ENCODE peak calls at places on chromosomes 5 and 9, in nine cellular contexts. S, W, O, T, N, L, G, D and A are unnamed samples.
A peak's percentile ranks its signal among the peaks of the same experiment; 100 is the strongest.

GRCh38 chr5:127799293-127799905 is 96.2 kb downstream of the CCDC192 start:
- DNase-seq in S (no peak), W (no peak), O (no peak), T (no peak), N (no peak), L (no peak), G (no peak), D (no peak), A (no peak)

GRCh38 chr5:90575712-90576111 is 17.1 kb downstream of the ADGRV1 start:
- DNase-seq in S (no peak), W (no peak), O (no peak), T (no peak), N (no peak), L (no peak), G (no peak), D (no peak), A (no peak)

GRCh38 chr9:69421908-69422801 is 97.1 kb downstream of the ENTREP1 start:
- DNase-seq in S (peak; percentile 67), W (peak; percentile 58), O (peak; percentile 69), T (peak; percentile 52), N (peak; percentile 62), L (peak; percentile 51), G (peak; percentile 54), D (peak; percentile 55), A (no peak)

GRCh38 chr5:154486427-154486866 is 8.4 kb upstream of the HAND1 start:
- DNase-seq in S (no peak), W (no peak), O (peak; percentile 41), T (no peak), N (peak; percentile 1), L (no peak), G (no peak), D (no peak), A (no peak)

GRCh38 chr5:117394506-117395157 is 820.0 kb upstream of the SEMA6A start:
- DNase-seq in S (no peak), W (no peak), O (no peak), T (no peak), N (no peak), L (no peak), G (no peak), D (peak; percentile 34), A (no peak)

GRCh38 chr9:121271368-121272351 is 3.7 kb downstream of the GSN start:
- DNase-seq in S (peak; percentile 86), W (peak; percentile 55), O (no peak), T (no peak), N (no peak), L (peak; percentile 87), G (no peak), D (no peak), A (no peak)

GRCh38 chr9:98607152-98607551 is 101.6 kb downstream of the GABBR2 start:
- DNase-seq in S (no peak), W (no peak), O (no peak), T (no peak), N (no peak), L (no peak), G (no peak), D (no peak), A (no peak)

GRCh38 chr9:116978155-116978554 is 291.1 kb downstream of the TRIM32 start:
- DNase-seq in S (no peak), W (no peak), O (no peak), T (no peak), N (no peak), L (no peak), G (no peak), D (no peak), A (no peak)

GRCh38 chr9:133788819-133789733 is 50.9 kb upstream of the SARDH start:
- DNase-seq in S (no peak), W (no peak), O (no peak), T (no peak), N (no peak), L (no peak), G (no peak), D (peak; percentile 70), A (no peak)

GRCh38 chr5:73981696-73982095 is 355.7 kb downstream of the ARHGEF28 start:
- DNase-seq in S (no peak), W (no peak), O (no peak), T (no peak), N (no peak), L (no peak), G (no peak), D (no peak), A (no peak)

GRCh38 chr5:73975855-73976254 is 349.9 kb downstream of the ARHGEF28 start:
- DNase-seq in S (no peak), W (no peak), O (no peak), T (no peak), N (no peak), L (no peak), G (no peak), D (no peak), A (no peak)

GRCh38 chr5:73973135-73973534 is 347.1 kb downstream of the ARHGEF28 start:
- DNase-seq in S (no peak), W (no peak), O (no peak), T (no peak), N (no peak), L (no peak), G (no peak), D (no peak), A (no peak)

GRCh38 chr5:73974871-73975351 is 348.9 kb downstream of the ARHGEF28 start:
- DNase-seq in S (peak; percentile 31), W (peak; percentile 32), O (no peak), T (peak; percentile 34), N (no peak), L (no peak), G (peak; percentile 18), D (no peak), A (no peak)

GRCh38 chr5:73977146-73977545 is 351.1 kb downstream of the ARHGEF28 start:
- DNase-seq in S (no peak), W (no peak), O (no peak), T (no peak), N (no peak), L (no peak), G (no peak), D (no peak), A (no peak)
- TF ChIP-seq CTCF in S (no peak), W (no peak), O (no peak), T (no peak), N (no peak), L (no peak), G (no peak), D (no peak), A (no peak)

DNA sequence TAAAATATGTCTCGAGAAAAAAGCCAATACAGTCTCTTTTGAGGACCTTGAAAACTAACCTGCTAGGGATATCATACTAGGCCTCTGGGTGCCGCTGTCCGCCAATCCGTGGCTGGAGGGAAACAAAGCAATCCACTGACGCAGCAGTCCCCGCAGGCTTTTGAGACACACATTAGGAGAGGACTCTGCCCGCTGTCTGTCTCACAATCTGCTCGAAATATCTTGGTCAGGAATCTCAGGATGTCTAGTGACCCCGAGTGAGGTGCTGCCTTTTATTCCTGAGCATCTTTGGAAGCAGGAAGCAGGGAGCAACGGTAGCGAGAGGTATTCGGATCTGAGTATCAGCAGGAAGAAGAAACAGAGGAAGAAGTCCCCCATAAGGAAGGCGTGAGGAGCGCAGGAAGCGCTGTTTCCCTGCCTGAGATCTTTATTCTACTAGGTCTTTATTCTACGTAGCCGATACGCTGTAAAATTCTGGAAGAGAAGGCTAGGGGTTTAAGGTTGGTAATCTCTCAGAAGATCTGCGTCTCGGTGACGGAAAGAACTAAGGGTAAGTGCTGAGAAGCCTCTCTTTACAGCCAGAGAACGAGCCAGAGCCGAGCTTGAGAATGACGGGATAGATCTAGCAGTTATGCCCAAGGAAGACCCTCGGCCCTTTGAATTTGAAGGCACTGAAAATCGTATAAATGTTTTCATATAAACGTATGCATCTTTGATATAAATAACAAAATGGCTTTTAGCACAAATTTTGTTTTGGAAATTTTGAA is 4.0 kb upstream of the PCDHGA1 start:
- DNase-seq in S (peak; percentile 71), W (no peak), O (peak; percentile 76), T (peak; percentile 28), N (peak; percentile 58), L (peak; percentile 74), G (peak; percentile 70), D (peak; percentile 63), A (peak; percentile 52)
- TF ChIP-seq CTCF in S (peak; percentile 78), W (peak; percentile 3), O (peak; percentile 43), T (no peak), N (peak; percentile 69), L (peak; percentile 80), G (peak; percentile 79), D (peak; percentile 44), A (peak; percentile 67)

DNA sequence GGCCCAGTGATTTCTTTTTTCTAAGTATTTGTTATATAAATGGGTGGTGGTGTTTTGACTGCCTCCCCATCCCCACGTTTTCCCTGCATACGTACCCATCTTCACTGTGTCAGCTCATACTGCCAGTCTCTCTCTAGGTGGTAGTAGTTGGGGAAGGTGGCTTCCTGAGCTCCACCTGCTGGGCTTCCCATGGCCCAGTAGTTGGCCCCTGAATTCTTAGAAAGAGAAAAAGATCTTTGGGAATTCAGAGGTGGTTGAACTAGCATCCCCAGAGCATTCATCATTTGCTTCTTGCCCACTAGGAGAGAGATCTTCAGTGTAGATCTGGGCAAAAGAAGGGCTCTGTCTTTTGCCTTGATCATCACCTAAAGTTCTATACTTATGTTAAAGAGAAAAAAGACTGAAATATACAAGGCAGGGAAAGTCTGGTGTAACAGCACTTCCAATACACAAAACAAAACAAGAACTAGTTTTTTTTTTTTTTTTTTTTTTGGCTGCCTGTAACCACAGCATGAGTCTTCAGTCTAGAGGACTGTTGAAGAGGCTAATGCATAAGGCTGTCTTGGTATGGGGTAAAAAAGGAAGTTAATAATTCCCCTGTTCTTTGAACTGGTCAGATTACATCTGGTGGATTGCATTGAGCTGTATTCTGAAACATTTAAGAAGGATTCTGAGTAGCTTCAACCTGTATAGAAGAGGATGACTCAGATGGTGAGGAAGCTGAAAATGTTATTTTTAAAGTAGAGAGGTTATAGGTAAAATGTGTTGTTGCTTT is 128.7 kb downstream of the ATG10 start:
- DNase-seq in S (peak; percentile 28), W (no peak), O (peak; percentile 13), T (no peak), N (no peak), L (no peak), G (no peak), D (no peak), A (no peak)
- TF ChIP-seq CTCF in S (no peak), W (no peak), O (no peak), T (no peak), N (no peak), L (no peak), G (no peak), D (no peak), A (no peak)

GRCh38 chr5:178113141-178113787 is at the start of gene N4BP3:
- DNase-seq in S (peak; percentile 36), W (peak; percentile 67), O (peak; percentile 86), T (peak; percentile 42), N (peak; percentile 95), L (no peak), G (peak; percentile 93), D (peak; percentile 79), A (peak; percentile 85)

GRCh38 chr5:178114325-178115135 is 1.2 kb downstream of the N4BP3 start:
- DNase-seq in S (no peak), W (no peak), O (no peak), T (no peak), N (peak; percentile 72), L (no peak), G (peak; percentile 62), D (peak; percentile 45), A (peak; percentile 72)

GRCh38 chr5:178112545-178112944 is 787 bp upstream of the N4BP3 start:
- DNase-seq in S (no peak), W (no peak), O (no peak), T (no peak), N (no peak), L (no peak), G (no peak), D (no peak), A (no peak)

GRCh38 chr5:178115136-178115834 is 2.0 kb downstream of the N4BP3 start:
- DNase-seq in S (no peak), W (no peak), O (peak; percentile 85), T (no peak), N (no peak), L (no peak), G (peak; percentile 59), D (no peak), A (peak; percentile 57)

GRCh38 chr5:178113841-178114324 is 551 bp downstream of the N4BP3 start:
- DNase-seq in S (no peak), W (no peak), O (no peak), T (no peak), N (no peak), L (no peak), G (peak; percentile 45), D (no peak), A (no peak)
- TF ChIP-seq CTCF in S (no peak), W (no peak), O (no peak), T (no peak), N (no peak), L (no peak), G (no peak), D (no peak), A (no peak)